ENCODE peak calls at places on chromosomes 2 and 18, in five cellular contexts. L, M, H, R and I are unnamed samples.

GRCh38 chr2:6642011-6642410 is 223.7 kb downstream of the CMPK2 start:
- DNase-seq in L (no peak), M (no peak), H (no peak), R (no peak), I (no peak)

GRCh38 chr18:41870817-41871216 is 84.2 kb upstream of the PIK3C3 start:
- DNase-seq in L (no peak), M (no peak), H (peak), R (no peak), I (no peak)

GRCh38 chr2:201280191-201281040 is 20.1 kb downstream of the CASP8 start:
- DNase-seq in L (no peak), M (no peak), H (no peak), R (no peak), I (no peak)

GRCh38 chr2:72035518-72036172 is 112.0 kb downstream of the CYP26B1 start:
- DNase-seq in L (no peak), M (no peak), H (peak), R (no peak), I (peak)

GRCh38 chr2:218478544-218478943 is 59.6 kb downstream of the VIL1 start:
- DNase-seq in L (no peak), M (no peak), H (no peak), R (no peak), I (no peak)

GRCh38 chr2:48145845-48146452 is 239.7 kb upstream of the FBXO11 start:
- DNase-seq in L (no peak), M (no peak), H (peak), R (no peak), I (no peak)

GRCh38 chr2:62014102-62014501 is 108.6 kb downstream of the COMMD1 start:
- DNase-seq in L (peak), M (peak), H (peak), R (no peak), I (peak)

GRCh38 chr2:43199492-43200481 is 26.6 kb downstream of the ZFP36L2 start:
- DNase-seq in L (no peak), M (no peak), H (no peak), R (no peak), I (no peak)

GRCh38 chr2:32783468-32783867 is 155.6 kb downstream of the TTC27 start:
- DNase-seq in L (no peak), M (no peak), H (no peak), R (no peak), I (no peak)

GRCh38 chr2:137254081-137254480 is 488.7 kb downstream of the THSD7B start:
- DNase-seq in L (no peak), M (no peak), H (no peak), R (no peak), I (no peak)

GRCh38 chr2:133346654-133347053 is 221.6 kb downstream of the NCKAP5 start:
- DNase-seq in L (no peak), M (no peak), H (peak), R (no peak), I (no peak)

GRCh38 chr2:233935426-233935825 is 18.3 kb downstream of the TRPM8 start:
- DNase-seq in L (no peak), M (no peak), H (no peak), R (no peak), I (no peak)

GRCh38 chr18:3029215-3029972 is 16.4 kb upstream of the LPIN2 start:
- DNase-seq in L (no peak), M (no peak), H (no peak), R (no peak), I (no peak)

GRCh38 chr2:137183206-137183605 is 417.9 kb downstream of the THSD7B start:
- DNase-seq in L (no peak), M (no peak), H (no peak), R (no peak), I (no peak)

GRCh38 chr2:46014911-46015654 is 282.1 kb upstream of the EPAS1 start:
- DNase-seq in L (no peak), M (no peak), H (peak), R (no peak), I (no peak)

GRCh38 chr2:168663993-168664392 is 138.4 kb upstream of the NOSTRIN start:
- DNase-seq in L (no peak), M (peak), H (peak), R (no peak), I (no peak)

GRCh38 chr18:77530732-77531131 is 281.1 kb downstream of the GALR1 start:
- DNase-seq in L (no peak), M (no peak), H (no peak), R (no peak), I (no peak)

GRCh38 chr18:76957384-76958355 is 135.3 kb downstream of the ZNF236 start:
- DNase-seq in L (no peak), M (no peak), H (no peak), R (no peak), I (no peak)

GRCh38 chr2:240966457-240966905 is 31.9 kb upstream of the SNED1 start:
- DNase-seq in L (peak), M (no peak), H (no peak), R (no peak), I (no peak)

GRCh38 chr2:129744649-129745048 is 234.8 kb upstream of the RAB6C start:
- DNase-seq in L (peak), M (no peak), H (no peak), R (no peak), I (no peak)

GRCh38 chr2:216687646-216688045 is 7.7 kb downstream of the IGFBP5 start:
- DNase-seq in L (no peak), M (no peak), H (no peak), R (no peak), I (no peak)

GRCh38 chr2:207939342-207940108 is 85.8 kb downstream of the PLEKHM3 start:
- DNase-seq in L (no peak), M (no peak), H (no peak), R (no peak), I (no peak)

GRCh38 chr2:105081006-105081701 is 43.3 kb downstream of the MRPS9 start:
- DNase-seq in L (no peak), M (no peak), H (peak), R (no peak), I (peak)

GRCh38 chr2:235070063-235070706 is 118.4 kb downstream of the SH3BP4 start:
- DNase-seq in L (no peak), M (no peak), H (no peak), R (no peak), I (no peak)